ENCODE peak calls at places on chromosomes 2 and 18, in four cellular contexts. H is HFF-Myc, J is breast epithelium, V is sigmoid colon. L is an unnamed sample.
A peak's percentile ranks its signal among the peaks of the same experiment; 100 is the strongest.

GRCh38 chr18:75276813-75277628 is 66.4 kb downstream of the TSHZ1 start:
- DNase-seq in H (peak; percentile 87), V (no peak), J (no peak), L (no peak)

GRCh38 chr2:153823880-153824279 is 47.8 kb upstream of the GALNT13 start:
- DNase-seq in H (no peak), V (no peak), J (no peak), L (no peak)

GRCh38 chr2:147609301-147609700 is 235.5 kb upstream of the ACVR2A start:
- DNase-seq in H (no peak), V (no peak), J (no peak), L (no peak)

GRCh38 chr2:42256502-42256901 is 87.3 kb downstream of the EML4 start:
- DNase-seq in H (no peak), J (no peak), V (no peak), L (no peak)

GRCh38 chr2:48940606-48941005 is 185.1 kb upstream of the LHCGR start:
- DNase-seq in V (no peak), H (no peak), J (no peak), L (no peak)

GRCh38 chr18:80159713-80160636 is 50.9 kb downstream of the ADNP2 start:
- DNase-seq in J (no peak), V (no peak), H (no peak), L (no peak)

GRCh38 chr18:32371384-32371783 is 99.3 kb downstream of the GAREM1 start:
- DNase-seq in H (no peak), V (no peak), J (no peak), L (no peak)

GRCh38 chr2:223537669-223538601 is 64.2 kb downstream of the SCG2 start:
- DNase-seq in J (no peak), V (no peak), H (no peak), L (no peak)

GRCh38 chr2:45370367-45370766 is 240.7 kb downstream of the SRBD1 start:
- DNase-seq in V (no peak), J (no peak), H (no peak), L (no peak)

GRCh38 chr2:10785260-10785659 is 27.3 kb downstream of the PDIA6 start:
- DNase-seq in J (no peak), H (no peak), V (peak; percentile 76), L (no peak)

GRCh38 chr2:177212895-177213856 is 582 bp downstream of the HNRNPA3 start:
- DNase-seq in J (peak; percentile 89), V (peak; percentile 97), H (peak; percentile 29), L (peak; percentile 95)

GRCh38 chr2:181586569-181587076 is 70.3 kb downstream of the CERKL start:
- DNase-seq in H (no peak), J (no peak), V (no peak), L (no peak)

GRCh38 chr2:105379741-105380186 is 19.1 kb downstream of the FHL2 start:
- DNase-seq in J (no peak), H (no peak), V (no peak), L (no peak)